ENCODE peak calls at places on chromosomes 2 and 18, in eight cellular contexts. Z is nephron progenitor cell, Q is WERI-Rb-1, S is heart right ventricle, X is posterior cingulate gyrus, V is GM10248, N is astrocyte of the cerebellum, B is C1 segment of cervical spinal cord. E is an unnamed sample.

GRCh38 chr2:11871421-11871820 is 125.0 kb downstream of the LPIN1 start:
- DNase-seq in Z (no peak), Q (no peak), S (no peak), X (no peak), V (no peak), N (no peak), B (no peak), E (no peak)

GRCh38 chr2:222424729-222425671 is 657 bp downstream of the SGPP2 start:
- DNase-seq in Z (peak), Q (no peak), S (no peak), X (peak), V (peak), N (no peak), B (no peak), E (peak)

GRCh38 chr2:239548491-239548890 is 147.7 kb upstream of the HDAC4 start:
- DNase-seq in Z (peak), Q (no peak), S (no peak), X (no peak), V (no peak), N (no peak), B (no peak), E (no peak)

GRCh38 chr2:217331577-217332139 is 471.8 kb upstream of the TNP1 start:
- DNase-seq in Z (peak), Q (no peak), S (peak), X (no peak), V (no peak), N (peak), B (no peak), E (peak)

GRCh38 chr2:182117203-182117602 is 131.6 kb downstream of the PPP1R1C start:
- DNase-seq in Z (no peak), Q (no peak), S (no peak), X (no peak), V (no peak), N (no peak), B (no peak), E (no peak)

GRCh38 chr18:59690216-59691045 is 6.8 kb downstream of the CCBE1 start:
- DNase-seq in Z (no peak), Q (peak), S (no peak), X (no peak), V (no peak), N (no peak), B (no peak), E (no peak)

GRCh38 chr2:30250421-30250820 is 19.1 kb downstream of the LBH start:
- DNase-seq in Z (no peak), Q (no peak), S (no peak), X (no peak), V (no peak), N (no peak), B (no peak), E (no peak)

GRCh38 chr2:88452151-88452851 is at the start of gene FOXI3:
- DNase-seq in Z (peak), Q (no peak), S (no peak), X (no peak), V (no peak), N (no peak), B (no peak), E (no peak)

GRCh38 chr2:66915237-66915636 is 480.3 kb downstream of the MEIS1 start:
- DNase-seq in Z (no peak), Q (no peak), S (no peak), X (no peak), V (no peak), N (no peak), B (no peak), E (no peak)

GRCh38 chr2:229445013-229445412 is 173.9 kb upstream of the PID1 start:
- DNase-seq in Z (no peak), Q (no peak), S (peak), X (peak), V (no peak), N (peak), B (peak), E (peak)

GRCh38 chr2:159891917-159892691 is 94.1 kb upstream of the CD302 start:
- DNase-seq in Z (no peak), Q (peak), S (no peak), X (no peak), V (no peak), N (peak), B (no peak), E (no peak)

GRCh38 chr18:43665239-43665788 is 388.0 kb upstream of the SYT4 start:
- DNase-seq in Z (no peak), Q (no peak), S (no peak), X (no peak), V (no peak), N (peak), B (no peak), E (no peak)

GRCh38 chr2:173803344-173803893 is 161.8 kb downstream of the SP3 start:
- DNase-seq in Z (no peak), Q (no peak), S (no peak), X (no peak), V (no peak), N (no peak), B (no peak), E (no peak)

GRCh38 chr18:49645836-49646235 is 84.0 kb downstream of the LIPG start:
- DNase-seq in Z (no peak), Q (no peak), S (peak), X (no peak), V (no peak), N (no peak), B (no peak), E (no peak)

GRCh38 chr2:64850641-64851040 is 138.6 kb upstream of the SLC1A4 start:
- DNase-seq in Z (no peak), Q (no peak), S (no peak), X (no peak), V (no peak), N (no peak), B (no peak), E (no peak)

GRCh38 chr2:47259829-47260228 is 104.7 kb upstream of the STPG4 start:
- DNase-seq in Z (no peak), Q (no peak), S (no peak), X (no peak), V (no peak), N (no peak), B (no peak), E (no peak)

GRCh38 chr2:96921561-96922303 is 51.9 kb upstream of the SEMA4C start:
- DNase-seq in Z (no peak), Q (no peak), S (no peak), X (no peak), V (no peak), N (no peak), B (no peak), E (no peak)

GRCh38 chr2:112698834-112699515 is 21.8 kb upstream of the NT5DC4 start:
- DNase-seq in Z (no peak), Q (no peak), S (no peak), X (no peak), V (no peak), N (no peak), B (no peak), E (no peak)

GRCh38 chr18:48934708-48935432 is 15.9 kb downstream of the SMAD7 start:
- DNase-seq in Z (no peak), Q (no peak), S (peak), X (no peak), V (peak), N (no peak), B (no peak), E (no peak)

GRCh38 chr2:7860693-7861092 is 821.2 kb upstream of the ID2 start:
- DNase-seq in Z (no peak), Q (no peak), S (no peak), X (no peak), V (no peak), N (peak), B (no peak), E (no peak)

GRCh38 chr2:32746554-32747133 is 118.8 kb downstream of the TTC27 start:
- DNase-seq in Z (no peak), Q (no peak), S (no peak), X (no peak), V (no peak), N (no peak), B (no peak), E (no peak)

GRCh38 chr2:73821227-73821626 is 7.5 kb upstream of the STAMBP start:
- DNase-seq in Z (no peak), Q (no peak), S (no peak), X (no peak), V (peak), N (no peak), B (no peak), E (no peak)

GRCh38 chr2:21814588-21815192 is 690.9 kb downstream of the TDRD15 start:
- DNase-seq in Z (no peak), Q (no peak), S (no peak), X (no peak), V (no peak), N (no peak), B (no peak), E (no peak)

GRCh38 chr18:54918060-54918459 is 41.2 kb downstream of the CCDC68 start:
- DNase-seq in Z (no peak), Q (no peak), S (no peak), X (no peak), V (no peak), N (no peak), B (no peak), E (no peak)

GRCh38 chr2:232447638-232448472 is 8.1 kb upstream of the ALPI start:
- DNase-seq in Z (no peak), Q (no peak), S (no peak), X (no peak), V (no peak), N (no peak), B (no peak), E (no peak)

GRCh38 chr2:8480936-8481335 is 200.9 kb upstream of the ID2 start:
- DNase-seq in Z (no peak), Q (no peak), S (no peak), X (no peak), V (no peak), N (no peak), B (no peak), E (no peak)

GRCh38 chr2:123164216-123164615 is 860.9 kb upstream of the CNTNAP5 start:
- DNase-seq in Z (no peak), Q (no peak), S (no peak), X (no peak), V (no peak), N (no peak), B (no peak), E (no peak)

GRCh38 chr2:240203842-240204270 is 63.4 kb upstream of the OTOS start:
- DNase-seq in Z (no peak), Q (no peak), S (no peak), X (no peak), V (no peak), N (no peak), B (no peak), E (no peak)

GRCh38 chr2:105771841-105772240 is 27.1 kb downstream of the NCK2 start:
- DNase-seq in Z (no peak), Q (no peak), S (peak), X (no peak), V (no peak), N (no peak), B (no peak), E (no peak)

GRCh38 chr18:36464126-36464651 is 166.7 kb downstream of the FHOD3 start:
- DNase-seq in Z (no peak), Q (no peak), S (no peak), X (no peak), V (no peak), N (no peak), B (no peak), E (peak)

GRCh38 chr2:56102866-56103265 is 80.9 kb upstream of the CCDC85A start:
- DNase-seq in Z (no peak), Q (no peak), S (no peak), X (no peak), V (no peak), N (no peak), B (no peak), E (no peak)

GRCh38 chr2:109690822-109691541 is 76.8 kb downstream of the SOWAHC start:
- DNase-seq in Z (no peak), Q (no peak), S (peak), X (no peak), V (no peak), N (no peak), B (no peak), E (peak)

GRCh38 chr2:152228215-152228614 is 52.7 kb upstream of the STAM2 start:
- DNase-seq in Z (no peak), Q (no peak), S (no peak), X (no peak), V (no peak), N (no peak), B (no peak), E (no peak)

GRCh38 chr2:221572821-221573429 is 821 bp upstream of the EPHA4 start:
- DNase-seq in Z (no peak), Q (peak), S (peak), X (peak), V (peak), N (peak), B (peak), E (no peak)

GRCh38 chr2:24024018-24024417 is 14.1 kb downstream of the MFSD2B start:
- DNase-seq in Z (no peak), Q (no peak), S (no peak), X (no peak), V (no peak), N (no peak), B (no peak), E (no peak)

GRCh38 chr2:147623328-147623727 is 221.5 kb upstream of the ACVR2A start:
- DNase-seq in Z (no peak), Q (no peak), S (no peak), X (no peak), V (peak), N (no peak), B (no peak), E (no peak)

GRCh38 chr2:224520064-224520463 is 65.1 kb downstream of the CUL3 start:
- DNase-seq in Z (no peak), Q (no peak), S (no peak), X (no peak), V (peak), N (peak), B (no peak), E (no peak)

GRCh38 chr2:207970138-207970824 is 55.0 kb downstream of the PLEKHM3 start:
- DNase-seq in Z (no peak), Q (no peak), S (no peak), X (no peak), V (no peak), N (no peak), B (no peak), E (no peak)

GRCh38 chr2:60410458-60411146 is 142.9 kb downstream of the BCL11A start:
- DNase-seq in Z (peak), Q (no peak), S (no peak), X (no peak), V (no peak), N (no peak), B (no peak), E (no peak)

E was measured in Caco-2.